ENCODE peak calls at places on chromosomes 5 and 9, in five cellular contexts. C is Jurkat, Clone E6-1; L is uterus; X is AG10803; Z is foreskin fibroblast. S is an unnamed sample.

GRCh38 chr9:95067888-95068287 is 249.6 kb downstream of the FANCC start:
- DNase-seq in C (no peak), Z (no peak), X (no peak), L (no peak), S (no peak)

GRCh38 chr9:108473209-108474112 is 382.3 kb downstream of the ACTL7B start:
- DNase-seq in X (peak; percentile 57), L (peak; percentile 30), C (no peak), Z (peak; percentile 82), S (peak; percentile 79)

GRCh38 chr5:80083115-80083890 is 48.2 kb downstream of the THBS4 start:
- DNase-seq in C (peak; percentile 35), L (peak; percentile 50), X (peak; percentile 85), Z (peak; percentile 49), S (peak; percentile 68)

GRCh38 chr9:104093162-104093561 is 947 bp upstream of the SMC2 start:
- DNase-seq in X (no peak), Z (no peak), C (no peak), L (no peak), S (peak; percentile 7)

GRCh38 chr5:31048975-31049290 is 144.6 kb upstream of the CDH6 start:
- DNase-seq in Z (no peak), X (no peak), L (no peak), C (no peak), S (peak; percentile 10)

GRCh38 chr9:87667164-87667738 is 58.7 kb upstream of the CTSL start:
- DNase-seq in C (peak; percentile 19), Z (no peak), L (no peak), X (no peak), S (no peak)

GRCh38 chr9:131717719-131718460 is 22.0 kb downstream of the RAPGEF1 start:
- DNase-seq in L (no peak), Z (no peak), C (no peak), X (no peak), S (no peak)

GRCh38 chr5:76715734-76716455 is at the start of gene F2R:
- DNase-seq in X (peak; percentile 12), L (peak; percentile 40), C (peak; percentile 33), Z (peak; percentile 43), S (peak; percentile 69)

GRCh38 chr5:55997742-55998351 is 3.1 kb upstream of the IL6ST start:
- DNase-seq in X (peak; percentile 40), C (no peak), L (no peak), Z (peak; percentile 82), S (peak; percentile 61)

GRCh38 chr9:127105805-127106492 is 16.5 kb downstream of the ANGPTL2 start:
- DNase-seq in L (no peak), Z (peak; percentile 30), C (no peak), X (no peak), S (no peak)

GRCh38 chr9:71729816-71730526 is 38.3 kb downstream of the CEMIP2 start:
- DNase-seq in L (no peak), X (no peak), Z (no peak), C (no peak), S (peak; percentile 26)

GRCh38 chr9:100554935-100555401 is 22.9 kb upstream of the CAVIN4 start:
- DNase-seq in X (peak; percentile 49), C (no peak), Z (peak; percentile 8), L (no peak), S (peak; percentile 67)

GRCh38 chr9:105828596-105829213 is 134.4 kb downstream of the TMEM38B start:
- DNase-seq in X (no peak), C (no peak), L (no peak), Z (no peak), S (no peak)

GRCh38 chr5:136039202-136039601 is 10.4 kb downstream of the TGFBI start:
- DNase-seq in Z (no peak), X (no peak), L (no peak), C (no peak), S (no peak)

GRCh38 chr9:34987160-34988040 is 2.1 kb upstream of the DNAJB5 start:
- DNase-seq in X (no peak), Z (no peak), C (no peak), L (no peak), S (no peak)

GRCh38 chr9:114177423-114178064 is 22.2 kb downstream of the COL27A1 start:
- DNase-seq in X (peak; percentile 59), L (no peak), Z (peak; percentile 62), C (no peak), S (peak; percentile 63)

GRCh38 chr5:55223219-55223987 is 3.7 kb downstream of the MCIDAS start:
- DNase-seq in Z (no peak), X (no peak), L (no peak), C (no peak), S (no peak)

GRCh38 chr9:36813149-36813548 is 220.9 kb downstream of the PAX5 start:
- DNase-seq in C (no peak), X (no peak), Z (no peak), L (no peak), S (no peak)

GRCh38 chr9:91611582-91611981 is 187.9 kb upstream of the NFIL3 start:
- DNase-seq in X (no peak), Z (no peak), C (no peak), L (no peak), S (peak; percentile 20)

GRCh38 chr9:129252937-129253819 is 75.1 kb upstream of the IER5L start:
- DNase-seq in Z (no peak), L (peak; percentile 33), X (no peak), C (no peak), S (no peak)

GRCh38 chr9:129759329-129759728 is 6.5 kb upstream of the PTGES start:
- DNase-seq in X (no peak), C (no peak), L (no peak), Z (no peak), S (no peak)

GRCh38 chr9:134434896-134435506 is 108.7 kb downstream of the RXRA start:
- DNase-seq in L (peak; percentile 97), X (peak; percentile 97), C (no peak), Z (peak; percentile 95), S (peak; percentile 93)

GRCh38 chr9:99027414-99027813 is 77.5 kb upstream of the TGFBR1 start:
- DNase-seq in Z (no peak), L (no peak), X (no peak), C (no peak), S (no peak)

GRCh38 chr9:136599811-136600660 is 54.2 kb upstream of the NOTCH1 start:
- DNase-seq in Z (no peak), L (no peak), X (no peak), C (no peak), S (no peak)

GRCh38 chr9:136213733-136214132 is 8.8 kb upstream of the LHX3 start:
- DNase-seq in C (no peak), Z (no peak), X (no peak), L (no peak), S (no peak)

GRCh38 chr5:149423287-149424268 is 44.5 kb upstream of the IL17B start:
- DNase-seq in X (no peak), C (no peak), Z (no peak), L (peak; percentile 60), S (peak; percentile 69)

GRCh38 chr5:38094889-38095288 is 163.5 kb upstream of the EGFLAM start:
- DNase-seq in L (no peak), X (no peak), C (no peak), Z (no peak), S (no peak)

GRCh38 chr5:68544656-68545565 is 329.4 kb downstream of the PIK3R1 start:
- DNase-seq in L (peak; percentile 48), X (peak; percentile 50), Z (peak; percentile 60), C (no peak), S (no peak)

GRCh38 chr5:124231794-124232193 is 514.6 kb downstream of the ZNF608 start:
- DNase-seq in C (no peak), X (no peak), L (no peak), Z (no peak), S (no peak)

GRCh38 chr5:76546497-76547102 is 76.6 kb downstream of the F2RL2 start:
- DNase-seq in C (no peak), X (no peak), Z (no peak), L (no peak), S (no peak)

GRCh38 chr9:34929506-34930102 is 28.5 kb upstream of the PHF24 start:
- DNase-seq in X (peak; percentile 11), C (peak; percentile 32), L (no peak), Z (no peak), S (peak; percentile 1)

S was measured in astrocyte.